ENCODE peak calls at places on chromosomes 13 and 19, in seven cellular contexts. T, M, J, V, H, N and K are unnamed samples. For H3K27me3, the result is how much of the 10 kb centered on the place peaks cover.

GRCh38 chr13:57857945-57858344 is 226.4 kb downstream of the PCDH17 start:
- DNase-seq in T (no peak), M (no peak), J (no peak), V (no peak), H (no peak), N (no peak), K (no peak)

GRCh38 chr13:30715837-30716236 is 19.5 kb upstream of the ALOX5AP start:
- DNase-seq in T (no peak), M (no peak), J (no peak), V (no peak), H (no peak), N (no peak), K (no peak)

GRCh38 chr19:10419646-10420443 is 493 bp upstream of the PDE4A start:
- DNase-seq in T (peak), M (no peak), J (peak), V (no peak), H (no peak), N (peak), K (peak)

GRCh38 chr19:31348416-31349159 is 648 bp downstream of the TSHZ3 start:
- DNase-seq in T (peak), M (peak), J (peak), V (no peak), H (no peak), N (no peak), K (no peak)

GRCh38 chr13:20015763-20016162 is 57.2 kb downstream of the ZMYM2 start:
- DNase-seq in T (no peak), M (no peak), J (no peak), V (no peak), H (no peak), N (no peak), K (no peak)

GRCh38 chr13:89827552-89827951 is 1519.9 kb upstream of the MIR17HG start:
- DNase-seq in T (no peak), M (no peak), J (no peak), V (no peak), H (no peak), N (no peak), K (no peak)

GRCh38 chr13:53098455-53098854 is 69.8 kb downstream of the OLFM4 start:
- DNase-seq in T (no peak), M (no peak), J (no peak), V (no peak), H (no peak), N (no peak), K (no peak)

GRCh38 chr13:103168901-103169508 is 102.8 kb upstream of the SLC10A2 start:
- DNase-seq in T (no peak), M (no peak), J (no peak), V (no peak), H (no peak), N (no peak), K (no peak)

GRCh38 chr19:7647156-7647555 is 10.2 kb downstream of the STXBP2 start:
- DNase-seq in T (no peak), M (no peak), J (no peak), V (no peak), H (no peak), N (no peak), K (no peak)

GRCh38 chr19:38247126-38247525 is 9.0 kb downstream of the PPP1R14A start:
- DNase-seq in T (peak), M (no peak), J (no peak), V (no peak), H (no peak), N (no peak), K (no peak)

GRCh38 chr13:24274452-24274971 is 34.9 kb upstream of the C1QTNF9 start:
- DNase-seq in T (peak), M (no peak), J (no peak), V (no peak), H (no peak), N (no peak), K (no peak)

GRCh38 chr13:20258208-20258962 is 26.3 kb upstream of the GJB6 start:
- DNase-seq in T (no peak), M (no peak), J (no peak), V (no peak), H (no peak), N (no peak), K (no peak)

GRCh38 chr13:98826156-98826555 is 73.7 kb upstream of the SLC15A1 start:
- DNase-seq in T (peak), M (no peak), J (no peak), V (no peak), H (no peak), N (no peak), K (peak)

GRCh38 chr13:104253063-104253680 is 1187.0 kb upstream of the SLC10A2 start:
- DNase-seq in T (peak), M (no peak), J (peak), V (no peak), H (no peak), N (no peak), K (no peak)

GRCh38 chr13:34570954-34571353 is 371.1 kb upstream of the NBEA start:
- DNase-seq in T (no peak), M (no peak), J (no peak), V (no peak), H (no peak), N (no peak), K (no peak)

GRCh38 chr19:17447704-17448189 is 721 bp downstream of the TMEM221 start:
- DNase-seq in T (no peak), M (no peak), J (no peak), V (no peak), H (no peak), N (no peak), K (no peak)

GRCh38 chr13:109949395-109949794 is 163.0 kb upstream of the IRS2 start:
- DNase-seq in T (no peak), M (no peak), J (no peak), V (no peak), H (no peak), N (no peak), K (no peak)

GRCh38 chr13:80523134-80523533 is 182.2 kb upstream of the SPRY2 start:
- DNase-seq in T (no peak), M (no peak), J (no peak), V (peak), H (no peak), N (no peak), K (no peak)

GRCh38 chr19:40584007-40584406 is 7.3 kb downstream of the SHKBP1 start:
- DNase-seq in T (no peak), M (no peak), J (peak), V (no peak), H (no peak), N (peak), K (no peak)

GRCh38 chr13:112236539-112237197 is 139.5 kb upstream of the SPACA7 start:
- DNase-seq in T (no peak), M (no peak), J (no peak), V (no peak), H (no peak), N (no peak), K (no peak)

GRCh38 chr13:34340534-34340933 is 522.6 kb downstream of the RFC3 start:
- DNase-seq in T (peak), M (no peak), J (peak), V (no peak), H (no peak), N (peak), K (no peak)

GRCh38 chr19:46610851-46611770 is 10.0 kb downstream of the CALM3 start:
- DNase-seq in T (peak), M (no peak), J (peak), V (no peak), H (no peak), N (no peak), K (peak)

GRCh38 chr19:4077800-4078683 is 11.3 kb upstream of the ZBTB7A start:
- DNase-seq in T (peak), M (no peak), J (peak), V (no peak), H (no peak), N (peak), K (peak)
- H3K27ac ChIP-seq in T (no peak), M (peak), J (peak), V (no peak), H (peak), N (no peak), K (peak)

GRCh38 chr19:45218887-45219780 is 26.1 kb downstream of the EXOC3L2 start:
- DNase-seq in T (no peak), M (no peak), J (no peak), V (no peak), H (no peak), N (no peak), K (no peak)

GRCh38 chr19:45224645-45225044 is 20.6 kb downstream of the EXOC3L2 start:
- DNase-seq in T (no peak), M (no peak), J (no peak), V (no peak), H (no peak), N (no peak), K (no peak)

GRCh38 chr19:45218426-45218825 is 26.8 kb downstream of the EXOC3L2 start:
- DNase-seq in T (no peak), M (no peak), J (no peak), V (no peak), H (no peak), N (no peak), K (no peak)

GRCh38 chr19:45223879-45224278 is 21.3 kb downstream of the EXOC3L2 start:
- DNase-seq in T (no peak), M (no peak), J (no peak), V (no peak), H (no peak), N (no peak), K (no peak)

GRCh38 chr19:45222724-45223123 is 22.5 kb downstream of the EXOC3L2 start:
- DNase-seq in T (no peak), M (no peak), J (no peak), V (no peak), H (no peak), N (no peak), K (no peak)
- H3K27me3 ChIP-seq in T (under half), M (under half), J (under half), V (under half), H (under half), N (under half), K (half or more)

DNA sequence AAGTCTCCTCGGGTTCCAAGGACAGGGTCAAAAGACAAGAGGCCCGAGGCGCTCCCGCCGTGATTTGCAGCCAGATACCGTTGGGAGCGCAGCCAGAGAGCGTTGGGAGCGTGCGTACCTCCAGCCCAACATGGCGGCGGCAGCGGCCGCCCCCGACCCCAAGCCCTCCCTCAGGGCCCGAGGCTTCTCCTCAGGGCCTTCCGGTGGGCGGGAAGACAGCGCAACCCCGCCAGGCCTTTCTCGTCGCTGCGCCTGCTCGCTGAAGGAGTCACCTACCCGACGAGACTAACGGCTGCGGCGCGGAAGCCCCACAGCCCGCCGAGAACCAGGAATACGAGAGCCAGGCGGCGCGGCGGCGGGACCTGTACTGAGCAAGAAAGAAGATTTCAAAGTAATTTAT is 3.2 kb upstream of the ZNF850 start:
- DNase-seq in T (peak), M (no peak), J (no peak), V (no peak), H (no peak), N (no peak), K (no peak)
- H3K27ac ChIP-seq in T (no peak), M (no peak), J (no peak), V (no peak), H (peak), N (no peak), K (no peak)

DNA sequence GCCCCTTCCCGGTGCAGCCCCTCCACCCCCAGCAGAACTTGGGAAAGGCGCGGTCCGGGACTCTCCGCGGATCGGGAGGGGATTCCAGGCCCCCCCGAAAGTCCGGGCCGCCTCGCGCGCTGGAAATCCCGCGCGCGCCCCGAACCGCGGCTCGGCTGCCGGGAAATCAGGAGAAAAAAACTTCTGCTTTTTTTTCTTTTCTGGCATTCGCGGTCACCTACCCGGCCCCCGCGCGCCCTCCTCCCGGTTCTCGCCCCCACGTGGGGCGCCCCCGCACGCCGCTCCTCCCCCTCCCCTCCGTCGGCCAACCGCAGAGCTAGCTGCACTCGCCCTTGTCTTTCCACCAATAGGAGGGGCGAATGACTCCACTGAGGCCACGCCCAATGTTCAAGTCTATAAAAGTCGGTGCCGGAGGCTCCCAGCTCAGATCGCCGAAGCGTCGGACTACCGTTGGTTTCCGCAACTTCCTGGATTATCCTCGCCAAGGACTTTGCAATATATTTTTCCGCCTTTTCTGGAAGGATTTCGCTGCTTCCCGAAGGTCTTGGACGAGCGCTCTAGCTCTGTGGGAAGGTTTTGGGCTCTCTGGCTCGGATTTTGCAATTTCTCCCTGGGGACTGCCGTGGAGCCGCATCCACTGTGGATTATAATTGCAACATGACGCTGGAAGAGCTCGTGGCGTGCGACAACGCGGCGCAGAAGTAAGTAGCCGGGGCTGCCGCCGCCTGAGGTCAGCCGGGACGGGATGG is at the start of gene GADD45B:
- DNase-seq in T (peak), M (peak), J (peak), V (peak), H (peak), N (peak), K (peak)
- H3K27me3 ChIP-seq in T (under half), M (under half), J (under half), V (under half), H (under half), N (under half), K (under half)